ENCODE peak calls at places on chromosome 14, in six cellular contexts. G is IMR-90, U is mesenchymal stem cell, W is neuronal stem cell, A is H1, N is trophoblast cell. C is an unnamed sample.

GRCh38 chr14:28676481-28676880 is 90.1 kb upstream of the FOXG1 start:
- DNase-seq in G (peak; percentile 6), U (no peak), W (no peak), A (no peak), N (peak; percentile 12), C (no peak)

GRCh38 chr14:53638966-53639365 is 317.7 kb downstream of the BMP4 start:
- DNase-seq in G (peak; percentile 16), U (no peak), W (no peak), A (no peak), N (no peak), C (no peak)

GRCh38 chr14:103099081-103099732 is 4.7 kb downstream of the EXOC3L4 start:
- DNase-seq in G (no peak), U (no peak), W (no peak), A (no peak), N (no peak), C (no peak)

GRCh38 chr14:102903889-102904512 is 18.5 kb upstream of the AMN start:
- DNase-seq in G (no peak), U (no peak), W (no peak), A (no peak), N (no peak), C (no peak)

GRCh38 chr14:94659953-94660946 is 48.1 kb downstream of the SERPINA3 start:
- DNase-seq in G (no peak), U (no peak), W (no peak), A (no peak), N (no peak), C (no peak)

GRCh38 chr14:94129758-94130414 is 482 bp upstream of the IFI27L2 start:
- DNase-seq in G (peak; percentile 34), U (peak; percentile 62), W (peak; percentile 42), A (peak; percentile 48), N (peak; percentile 29), C (peak; percentile 45)

GRCh38 chr14:68553326-68553725 is 239.5 kb downstream of the ZFP36L1 start:
- DNase-seq in G (no peak), U (no peak), W (no peak), A (peak; percentile 20), N (no peak), C (peak; percentile 14)

GRCh38 chr14:64910847-64911495 is 3.3 kb upstream of the CHURC1 start:
- DNase-seq in G (peak; percentile 55), U (peak; percentile 63), W (no peak), A (no peak), N (peak; percentile 46), C (no peak)

GRCh38 chr14:62301076-62301475 is 538.9 kb downstream of the SNAPC1 start:
- DNase-seq in G (peak; percentile 7), U (no peak), W (no peak), A (no peak), N (no peak), C (no peak)

GRCh38 chr14:78972440-78972839 is 802.3 kb downstream of the NRXN3 start:
- DNase-seq in G (no peak), U (no peak), W (no peak), A (no peak), N (no peak), C (no peak)

GRCh38 chr14:81221579-81222102 is 882 bp upstream of the GTF2A1 start:
- DNase-seq in G (peak; percentile 5), U (no peak), W (no peak), A (no peak), N (no peak), C (no peak)

GRCh38 chr14:74478996-74479635 is 14.0 kb downstream of the NPC2 start:
- DNase-seq in G (peak; percentile 42), U (peak; percentile 34), W (peak; percentile 56), A (no peak), N (peak; percentile 68), C (no peak)

GRCh38 chr14:40727107-40727506 is 879.6 kb upstream of the LRFN5 start:
- DNase-seq in G (no peak), U (no peak), W (no peak), A (no peak), N (no peak), C (no peak)

GRCh38 chr14:90732142-90732541 is 84.1 kb downstream of the TTC7B start:
- DNase-seq in G (no peak), U (no peak), W (no peak), A (peak; percentile 6), N (peak; percentile 15), C (no peak)

GRCh38 chr14:34365309-34365915 is 96.6 kb downstream of the SPTSSA start:
- DNase-seq in G (peak; percentile 13), U (no peak), W (no peak), A (no peak), N (peak; percentile 31), C (no peak)

GRCh38 chr14:85532981-85533820 is 3.3 kb downstream of the FLRT2 start:
- DNase-seq in G (peak; percentile 87), U (peak; percentile 89), W (peak; percentile 76), A (peak; percentile 77), N (no peak), C (peak; percentile 90)

GRCh38 chr14:91454155-91454554 is 36.5 kb upstream of the CCDC88C start:
- DNase-seq in G (no peak), U (no peak), W (no peak), A (no peak), N (no peak), C (no peak)

GRCh38 chr14:61671086-61671485 is 24.2 kb upstream of the HIF1A start:
- DNase-seq in G (no peak), U (no peak), W (no peak), A (no peak), N (no peak), C (no peak)

GRCh38 chr14:105325716-105326567 is 11.4 kb downstream of the PACS2 start:
- DNase-seq in G (no peak), U (no peak), W (no peak), A (no peak), N (no peak), C (no peak)
- H3K4me1 ChIP-seq in G (peaks cover 13% of the 10 kb centered on the region), U (peaks cover 45% of the 10 kb centered on the region), W (peaks cover 54% of the 10 kb centered on the region), A (peaks cover 6% of the 10 kb centered on the region), N (peaks cover 4% of the 10 kb centered on the region), C (peaks cover 9% of the 10 kb centered on the region)

DNA sequence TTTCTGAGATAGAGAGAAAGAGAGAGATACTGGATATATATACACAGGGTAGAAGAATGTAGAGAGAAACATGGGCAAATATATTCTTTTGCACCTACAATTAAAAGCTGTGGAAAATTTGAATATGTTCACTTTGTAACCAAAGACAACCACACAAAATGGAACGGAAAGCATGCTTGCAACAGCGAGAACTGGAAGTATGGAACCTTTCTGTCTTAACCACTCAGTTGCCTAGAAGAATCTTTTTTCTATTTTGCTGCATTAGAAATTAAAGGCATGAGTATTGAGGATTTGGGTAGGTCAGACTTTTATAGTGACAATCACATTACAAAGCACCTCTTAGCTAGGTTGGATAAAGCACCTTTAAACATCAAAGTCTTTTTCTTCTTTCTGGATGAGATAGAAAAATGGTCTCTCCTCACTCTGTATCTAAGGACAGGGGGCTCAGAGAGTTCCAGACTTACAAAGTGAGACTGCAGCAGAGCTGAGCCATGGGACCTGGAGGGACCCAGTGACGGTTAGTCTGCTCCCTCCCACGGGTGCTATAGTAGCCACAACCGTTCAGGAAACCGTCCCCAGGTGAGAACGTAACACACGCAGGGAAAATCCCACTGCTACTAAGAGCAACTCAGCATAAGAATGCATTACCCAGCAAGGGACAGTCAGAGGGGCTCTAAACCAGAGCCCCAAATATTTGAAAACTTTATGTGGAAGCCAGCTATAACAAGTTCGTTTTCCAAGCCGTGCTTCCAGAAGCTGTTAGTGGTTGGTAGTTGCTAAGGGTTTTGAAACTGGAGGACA is 97.1 kb downstream of the DAD1 start:
- DNase-seq in G (no peak), U (no peak), W (no peak), A (no peak), N (no peak), C (no peak)
- H4K91ac ChIP-seq in G (no peak overlapping the region), U (no peak overlapping the region), W (no peak overlapping the region), A (no peak overlapping the region), N (no peak overlapping the region), C (no peak overlapping the region)

GRCh38 chr14:69665596-69665995 is 54.2 kb downstream of the SUSD6 start:
- DNase-seq in G (no peak), U (no peak), W (no peak), A (no peak), N (no peak), C (no peak)
- H3K4me1 ChIP-seq in G (peaks cover 39% of the 10 kb centered on the region), U (peaks cover 9% of the 10 kb centered on the region), W (no peaks in the 10 kb centered on the region), A (peaks cover 9% of the 10 kb centered on the region), N (peaks cover 3% of the 10 kb centered on the region), C (peaks cover 4% of the 10 kb centered on the region)

GRCh38 chr14:20434701-20435453 is 1.1 kb downstream of the KLHL33 start:
- DNase-seq in G (no peak), U (no peak), W (no peak), A (peak; percentile 61), N (no peak), C (no peak)

GRCh38 chr14:20428010-20428365 is 8.0 kb downstream of the KLHL33 start:
- DNase-seq in G (no peak), U (no peak), W (no peak), A (no peak), N (no peak), C (no peak)

GRCh38 chr14:20428802-20429201 is 7.2 kb downstream of the KLHL33 start:
- DNase-seq in G (no peak), U (no peak), W (no peak), A (no peak), N (no peak), C (no peak)

GRCh38 chr14:20427231-20428009 is 8.5 kb downstream of the KLHL33 start:
- DNase-seq in G (peak; percentile 71), U (peak; percentile 76), W (no peak), A (no peak), N (peak; percentile 33), C (no peak)

DNA sequence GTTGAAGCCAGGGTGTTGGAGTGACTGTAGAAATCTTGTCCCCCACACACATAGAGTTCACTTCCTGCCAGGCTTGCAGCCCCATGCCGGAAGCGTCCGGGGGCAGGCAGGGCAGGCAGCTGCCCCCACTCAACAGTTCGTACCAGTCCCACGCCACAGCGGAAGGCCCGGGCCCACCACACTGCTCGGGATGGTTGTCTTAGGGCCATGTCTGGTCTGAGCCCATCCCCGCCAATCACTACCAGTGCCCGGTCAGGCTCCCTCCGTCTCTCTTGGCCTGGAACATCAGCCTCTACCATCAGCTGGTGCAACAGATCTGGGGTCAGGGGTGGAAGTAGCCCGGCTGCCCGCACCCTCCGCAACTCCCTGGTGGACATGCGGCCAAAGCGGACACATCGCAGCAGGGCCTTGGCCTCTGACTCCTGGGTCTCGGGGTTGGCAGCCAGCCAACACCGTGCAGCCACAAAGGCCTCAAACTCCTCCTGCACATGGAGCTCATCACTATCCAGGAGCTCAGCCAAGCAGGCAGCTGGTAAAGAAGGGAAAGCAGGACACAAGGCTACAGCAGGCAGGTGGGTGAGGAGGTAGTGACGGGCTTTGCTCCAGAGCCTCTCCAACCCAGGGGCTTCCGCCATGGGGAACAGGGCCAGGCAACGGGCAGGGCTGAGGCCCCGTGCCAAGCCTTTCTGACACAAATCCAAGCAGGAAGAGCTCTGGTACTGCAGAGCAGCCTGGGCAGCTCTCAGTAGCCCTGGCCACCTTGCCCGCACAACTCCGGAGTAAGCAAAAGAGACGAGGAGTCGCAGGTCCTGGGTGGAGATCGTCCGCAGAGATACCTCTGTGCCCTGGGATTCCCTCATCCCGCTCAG is 5.9 kb downstream of the KLHL33 start:
- DNase-seq in G (no peak), U (no peak), W (no peak), A (no peak), N (no peak), C (no peak)
- H4K91ac ChIP-seq in G (no peak overlapping the region), U (no peak overlapping the region), W (no peak overlapping the region), A (no peak overlapping the region), N (no peak overlapping the region), C (no peak overlapping the region)

GRCh38 chr14:93016275-93016845 is 93.4 kb downstream of the CHGA start:
- DNase-seq in G (no peak), U (no peak), W (no peak), A (no peak), N (no peak), C (no peak)
- H3K4me1 ChIP-seq in G (no peaks in the 10 kb centered on the region), U (peaks cover 17% of the 10 kb centered on the region), W (peaks cover 22% of the 10 kb centered on the region), A (no peaks in the 10 kb centered on the region), N (no peaks in the 10 kb centered on the region), C (no peaks in the 10 kb centered on the region)

C was measured in H9.